ENCODE peak calls at places on chromosomes 5 and 9, in seven cellular contexts. C, H, Z, U, I, L and K are unnamed samples.
A peak's percentile ranks its signal among the peaks of the same experiment; 100 is the strongest.

GRCh38 chr9:83972286-83972685 is 7.7 kb downstream of the HNRNPK start:
- DNase-seq in C (no peak), H (no peak), Z (no peak), U (peak; percentile 59), I (no peak), L (no peak), K (no peak)

GRCh38 chr9:128053560-128053959 is 13.6 kb downstream of the NAIF1 start:
- DNase-seq in C (peak; percentile 67), H (no peak), Z (no peak), U (peak; percentile 59), I (no peak), L (no peak), K (no peak)

GRCh38 chr5:36462295-36463021 is 143.9 kb upstream of the SLC1A3 start:
- DNase-seq in C (no peak), H (no peak), Z (peak; percentile 61), U (peak; percentile 18), I (no peak), L (no peak), K (no peak)

GRCh38 chr5:54969856-54970828 is 15.3 kb downstream of the ESM1 start:
- DNase-seq in C (no peak), H (no peak), Z (no peak), U (no peak), I (no peak), L (no peak), K (no peak)

GRCh38 chr5:73666891-73667290 is 40.9 kb downstream of the ARHGEF28 start:
- DNase-seq in C (no peak), H (no peak), Z (no peak), U (peak; percentile 14), I (no peak), L (no peak), K (no peak)

GRCh38 chr9:92299116-92299515 is 5.6 kb upstream of the IARS1 start:
- DNase-seq in C (no peak), H (no peak), Z (no peak), U (peak; percentile 16), I (no peak), L (no peak), K (no peak)

GRCh38 chr5:80622756-80623155 is 31.7 kb upstream of the MSH3 start:
- DNase-seq in C (no peak), H (no peak), Z (no peak), U (no peak), I (no peak), L (no peak), K (no peak)

GRCh38 chr9:4678679-4679267 is 596 bp upstream of the CDC37L1 start:
- DNase-seq in C (no peak), H (peak; percentile 67), Z (no peak), U (peak; percentile 78), I (no peak), L (no peak), K (peak; percentile 47)